ENCODE peak calls at places on chromosomes 3 and 15, in five cellular contexts. I is sigmoid colon, T is GM12878, P is psoas muscle, R is substantia nigra. Q is an unnamed sample.

GRCh38 chr3:155282416-155283091 is 10.9 kb downstream of the STRIT1 start:
- DNase-seq in I (no peak), R (no peak), P (no peak), T (no peak), Q (no peak)

GRCh38 chr3:46849098-46849631 is 14.1 kb downstream of the MYL3 start:
- DNase-seq in I (no peak), R (no peak), T (no peak), P (peak), Q (no peak)

GRCh38 chr15:78060232-78060631 is 17.3 kb downstream of the TBC1D2B start:
- DNase-seq in I (no peak), T (no peak), R (no peak), P (no peak), Q (no peak)

GRCh38 chr3:106342386-106342785 is 473.6 kb upstream of the CBLB start:
- DNase-seq in R (no peak), P (no peak), I (no peak), T (no peak), Q (no peak)

GRCh38 chr3:123618768-123619484 is 34.1 kb upstream of the HACD2 start:
- DNase-seq in P (peak), R (no peak), T (no peak), I (peak), Q (no peak)

GRCh38 chr3:19365471-19365870 is 217.2 kb downstream of the KCNH8 start:
- DNase-seq in R (no peak), I (no peak), T (no peak), P (no peak), Q (no peak)

GRCh38 chr3:42067324-42067723 is 23.8 kb upstream of the TRAK1 start:
- DNase-seq in P (no peak), T (peak), R (no peak), I (no peak), Q (no peak)

GRCh38 chr3:131350506-131350905 is 31.1 kb upstream of the NUDT16 start:
- DNase-seq in R (no peak), P (no peak), T (no peak), I (no peak), Q (no peak)

GRCh38 chr3:150183619-150184425 is 213.1 kb upstream of the PFN2 start:
- DNase-seq in T (peak), P (peak), R (peak), I (peak), Q (peak)

GRCh38 chr3:142588708-142589107 is 7.5 kb upstream of the PLS1 start:
- DNase-seq in I (no peak), T (no peak), R (no peak), P (no peak), Q (no peak)

GRCh38 chr3:4310971-4311370 is 7.8 kb downstream of the SETMAR start:
- DNase-seq in T (no peak), P (no peak), R (no peak), I (no peak), Q (no peak)

GRCh38 chr3:70849911-70850699 is 537.7 kb upstream of the MDFIC2 start:
- DNase-seq in P (no peak), T (no peak), R (no peak), I (peak), Q (no peak)

GRCh38 chr3:44648564-44649229 is at the start of gene ZNF35:
- DNase-seq in T (peak), R (peak), P (peak), I (peak), Q (peak)

GRCh38 chr3:153704115-153704514 is 417.1 kb upstream of the ARHGEF26 start:
- DNase-seq in P (no peak), T (no peak), R (no peak), I (no peak), Q (no peak)

GRCh38 chr3:193946945-193947344 is 189.0 kb upstream of the HES1 start:
- DNase-seq in P (no peak), R (no peak), I (no peak), T (no peak), Q (no peak)

GRCh38 chr3:79390352-79390751 is 377.4 kb downstream of the ROBO1 start:
- DNase-seq in P (no peak), T (no peak), I (no peak), R (no peak), Q (no peak)

GRCh38 chr3:169052465-169053302 is 610.8 kb downstream of the MECOM start:
- DNase-seq in I (no peak), P (no peak), R (no peak), T (no peak), Q (no peak)

GRCh38 chr3:10561162-10561561 is 55.8 kb upstream of the ATP2B2 start:
- DNase-seq in R (no peak), I (peak), T (no peak), P (no peak), Q (no peak)

GRCh38 chr3:135690664-135691063 is 274.9 kb upstream of the PPP2R3A start:
- DNase-seq in I (no peak), P (no peak), T (no peak), R (no peak), Q (no peak)

GRCh38 chr3:176916777-176917176 is 280.5 kb downstream of the TBL1XR1 start:
- DNase-seq in I (no peak), P (no peak), R (no peak), T (no peak), Q (no peak)

GRCh38 chr3:124266517-124266916 is 274.6 kb upstream of the ROPN1 start:
- DNase-seq in T (no peak), P (no peak), I (no peak), R (no peak), Q (no peak)

GRCh38 chr3:32719335-32719734 is 34.3 kb downstream of the CNOT10 start:
- DNase-seq in R (no peak), P (no peak), I (no peak), T (no peak), Q (no peak)

GRCh38 chr15:58311551-58311950 is 120.2 kb upstream of the LIPC start:
- DNase-seq in R (no peak), T (no peak), I (no peak), P (no peak), Q (no peak)

GRCh38 chr15:58309993-58310928 is 121.5 kb upstream of the LIPC start:
- DNase-seq in R (no peak), T (no peak), I (peak), P (peak), Q (peak)

GRCh38 chr15:58308742-58309355 is 122.9 kb upstream of the LIPC start:
- DNase-seq in R (no peak), P (no peak), T (no peak), I (no peak), Q (no peak)

GRCh38 chr15:58306591-58307312 is 125.0 kb upstream of the LIPC start:
- DNase-seq in I (no peak), R (no peak), P (no peak), T (no peak), Q (no peak)

DNA sequence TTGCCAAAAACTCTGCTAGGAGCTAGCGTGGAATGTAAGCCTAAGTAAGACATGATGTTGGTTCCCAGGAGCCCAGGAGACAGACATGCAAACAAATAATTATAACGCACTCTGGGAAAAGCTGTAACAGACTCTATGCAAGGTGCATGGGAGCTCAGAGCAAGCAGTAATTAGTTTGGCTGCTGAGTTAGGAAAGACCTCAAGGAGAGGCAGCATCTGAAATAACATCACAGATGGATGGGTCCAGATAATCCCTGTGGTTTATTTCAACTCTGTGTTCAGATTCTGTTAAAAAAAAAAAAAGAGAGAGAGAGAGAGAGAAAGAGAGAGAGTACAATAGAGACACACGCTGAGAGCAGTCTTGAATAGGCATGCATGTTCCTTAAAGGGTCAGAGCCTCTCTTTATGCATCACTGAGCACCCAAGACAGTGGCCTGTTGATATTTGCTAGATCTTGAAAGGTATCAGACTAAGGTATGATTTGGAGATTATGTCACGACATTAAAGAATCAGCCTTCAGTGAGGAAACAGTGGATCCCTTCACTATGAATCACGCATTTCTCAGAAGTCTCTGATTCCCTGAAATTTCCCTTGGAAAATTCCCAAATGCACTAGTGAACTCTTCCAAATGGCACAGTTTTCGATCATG is 124.4 kb upstream of the LIPC start:
- DNase-seq in R (no peak), P (no peak), I (no peak), T (no peak), Q (no peak)
- H3K27ac ChIP-seq in R (no peak), P (no peak), I (no peak), T (no peak), Q (no peak)

DNA sequence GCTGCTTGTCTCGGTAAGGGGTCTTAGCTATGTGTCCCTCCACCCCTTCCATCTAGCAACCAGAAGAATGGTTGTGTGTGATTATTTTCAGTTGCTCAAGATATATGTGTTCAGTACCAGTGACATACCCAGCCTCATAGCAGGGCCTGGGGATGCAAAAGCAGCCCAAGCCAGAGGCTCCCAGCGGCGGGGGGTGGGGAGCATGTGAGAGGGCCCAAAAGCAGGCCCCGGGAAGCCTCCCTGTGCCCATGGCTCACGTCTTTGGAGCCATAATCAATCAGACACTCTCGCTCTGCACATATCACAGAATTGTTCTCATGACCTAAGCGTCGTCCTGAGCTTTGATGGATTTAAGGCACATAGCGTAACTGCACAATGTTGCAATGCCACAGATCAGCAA is 20.8 kb downstream of the KLHL25 start:
- DNase-seq in P (no peak), I (no peak), R (no peak), T (no peak), Q (no peak)
- H3K27ac ChIP-seq in P (no peak), I (no peak), R (no peak), T (no peak), Q (no peak)

DNA sequence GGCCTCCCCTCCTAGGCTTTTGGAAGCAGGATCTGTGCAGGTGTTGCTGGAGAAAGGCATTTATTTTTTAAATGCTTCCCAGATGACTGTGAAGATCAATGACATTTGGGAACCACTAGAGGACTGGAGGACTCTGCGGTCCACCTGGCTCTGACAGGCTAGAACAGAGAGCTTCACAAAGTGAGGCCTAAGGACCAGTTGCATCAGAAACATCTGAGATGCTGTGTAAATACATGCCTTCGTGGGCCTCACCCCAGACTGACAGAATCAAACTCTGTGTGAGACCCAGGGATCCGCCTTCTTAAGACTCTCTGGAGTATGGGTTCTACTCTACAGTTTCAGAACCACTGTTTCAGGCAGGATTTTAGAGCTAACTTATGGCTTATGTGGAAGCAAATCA is 105.0 kb upstream of the ICE2 start:
- DNase-seq in I (no peak), P (no peak), T (no peak), R (no peak), Q (no peak)
- H3K27ac ChIP-seq in I (no peak), P (no peak), T (peak), R (no peak), Q (no peak)

GRCh38 chr3:129559565-129560079 is 16.6 kb downstream of the H1-8 start:
- DNase-seq in R (no peak), I (no peak), P (peak), T (no peak), Q (no peak)

GRCh38 chr3:129557737-129558037 is 14.7 kb downstream of the H1-8 start:
- DNase-seq in R (no peak), P (no peak), I (no peak), T (no peak), Q (no peak)

GRCh38 chr3:129558076-129558771 is 15.2 kb downstream of the H1-8 start:
- DNase-seq in I (no peak), P (peak), T (no peak), R (no peak), Q (no peak)

GRCh38 chr3:129560269-129560787 is 17.4 kb downstream of the H1-8 start:
- DNase-seq in T (no peak), R (no peak), P (peak), I (no peak), Q (no peak)

GRCh38 chr3:129558772-129559564 is 16.0 kb downstream of the H1-8 start:
- DNase-seq in R (no peak), P (peak), I (no peak), T (no peak), Q (no peak)
- H3K27ac ChIP-seq in R (no peak), P (no peak), I (peak), T (no peak), Q (no peak)

DNA sequence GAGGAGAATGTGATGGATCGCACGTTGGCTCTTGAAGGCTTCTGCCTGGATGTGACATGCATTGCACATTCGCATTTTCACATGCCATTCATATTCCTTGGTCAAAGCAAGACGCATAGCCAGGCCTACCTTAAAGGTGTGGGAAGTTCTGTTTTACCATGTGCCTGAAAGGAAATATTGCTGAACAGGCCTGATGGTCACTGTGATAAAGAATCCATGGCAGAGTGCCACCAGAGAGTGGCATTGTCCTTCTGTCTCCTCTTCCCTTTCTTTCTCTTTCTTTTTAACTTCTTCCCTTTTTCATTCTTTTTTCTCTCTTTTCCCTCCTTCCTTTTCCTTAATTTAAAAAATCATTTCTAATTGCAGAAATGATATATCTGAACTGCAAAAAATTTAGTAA is 15.9 kb upstream of the MITF start:
- DNase-seq in I (no peak), R (no peak), T (no peak), P (no peak), Q (no peak)
- H3K27ac ChIP-seq in I (no peak), R (no peak), T (no peak), P (no peak), Q (no peak)

DNA sequence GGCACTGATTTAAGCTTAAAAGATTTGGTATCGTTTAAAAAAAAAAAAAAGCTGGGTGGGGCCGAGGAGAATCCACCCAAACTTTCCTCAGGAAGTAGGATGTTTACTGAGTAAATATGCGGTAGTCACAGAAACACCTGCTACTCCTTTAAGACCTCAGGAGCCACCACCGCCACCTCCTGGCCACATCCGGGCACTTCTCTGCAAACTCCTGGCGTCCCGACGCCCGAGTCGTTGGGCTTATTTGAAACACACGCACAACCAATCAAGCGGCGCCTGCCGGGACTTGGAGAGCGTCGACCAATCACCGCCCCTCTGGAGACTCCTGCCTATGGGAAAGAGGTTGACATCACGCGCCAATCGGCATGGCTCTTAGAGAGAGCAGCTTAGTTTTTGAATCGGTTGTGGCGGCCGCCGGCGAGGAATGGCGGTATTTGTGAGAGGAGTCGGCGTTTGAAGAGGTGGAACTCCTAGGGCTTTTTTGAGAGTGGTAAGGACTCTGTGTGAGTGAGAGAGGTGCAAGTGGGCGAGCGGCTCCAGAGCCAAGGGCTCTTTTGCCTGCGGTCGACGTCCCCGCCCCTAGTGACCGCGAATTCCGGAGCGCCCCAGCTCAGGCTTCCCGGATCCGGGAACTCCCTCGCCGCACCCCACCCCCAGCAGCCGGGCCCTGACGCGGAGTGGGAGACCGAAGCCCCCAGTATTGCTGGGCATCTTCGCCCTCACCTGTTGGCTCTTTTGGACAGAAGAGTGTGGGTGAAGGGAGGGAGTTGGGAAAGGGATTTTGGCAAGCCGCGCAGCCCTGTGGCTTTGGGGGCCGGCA is at the start of gene ECT2:
- DNase-seq in R (peak), P (peak), I (peak), T (peak), Q (peak)
- H3K27ac ChIP-seq in R (peak), P (peak), I (peak), T (peak), Q (peak)

DNA sequence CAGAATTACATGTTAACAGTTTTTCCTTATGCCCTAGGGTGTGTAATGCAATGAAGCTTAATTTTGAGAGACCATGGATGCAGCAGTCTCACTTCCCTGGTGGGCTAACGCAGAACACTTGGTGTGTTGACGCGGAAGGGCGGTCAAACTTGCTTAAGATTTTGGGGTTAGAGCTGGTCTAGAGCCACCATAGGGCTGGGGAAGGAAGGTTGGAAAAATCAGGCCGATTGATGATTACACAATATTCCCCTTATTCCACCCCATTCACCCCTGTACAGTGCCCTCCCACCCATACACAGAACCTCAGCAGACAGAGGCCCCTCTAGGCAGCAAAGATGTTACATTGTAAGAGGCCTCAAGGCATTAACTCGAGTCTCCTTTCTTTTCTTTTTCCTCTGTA is 24.3 kb downstream of the VGLL4 start:
- DNase-seq in R (no peak), T (no peak), I (no peak), P (no peak), Q (no peak)
- H3K27ac ChIP-seq in R (no peak), T (no peak), I (no peak), P (peak), Q (no peak)

DNA sequence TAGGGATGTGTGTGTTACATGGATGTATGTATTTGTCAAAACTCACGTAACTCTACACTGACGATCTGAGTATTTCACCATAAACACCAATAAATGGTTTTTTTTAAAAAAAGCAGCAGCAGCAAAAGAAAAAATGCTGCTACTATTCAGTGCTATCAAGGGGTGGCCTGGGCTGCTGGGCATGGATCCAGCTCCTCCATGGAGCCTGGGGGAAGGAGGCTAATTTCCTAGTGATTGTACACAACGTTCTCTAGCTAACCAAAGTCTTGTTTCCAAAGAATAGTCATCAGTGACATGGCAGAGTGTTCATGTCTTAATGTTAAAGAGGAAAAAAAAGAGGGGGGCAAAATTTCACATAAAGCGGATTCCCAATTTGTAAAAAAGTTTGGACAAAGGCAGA is 29.0 kb downstream of the POMGNT2 start:
- DNase-seq in I (no peak), P (no peak), R (no peak), T (no peak), Q (no peak)
- H3K27ac ChIP-seq in I (no peak), P (no peak), R (no peak), T (no peak), Q (no peak)

GRCh38 chr3:49401758-49402157 is 10.0 kb downstream of the RHOA start:
- DNase-seq in P (no peak), R (no peak), I (no peak), T (no peak), Q (no peak)
- H3K27ac ChIP-seq in P (no peak), R (no peak), I (peak), T (no peak), Q (no peak)